ENCODE peak calls at places on chromosomes 3 and 15, in ten cellular contexts. H, R, K, L, F, B, Y, Q, J and C are unnamed samples. For H3K4me1, the result is how much of the 10 kb centered on the place peaks cover.

GRCh38 chr15:100463515-100463914 is 65.2 kb downstream of the CERS3 start:
- DNase-seq in K (no peak), F (no peak), J (no peak), B (no peak), R (no peak), Q (no peak), H (no peak), Y (no peak), L (no peak), C (no peak)

GRCh38 chr15:97909291-97909891 is 51.1 kb upstream of the ARRDC4 start:
- DNase-seq in Y (peak), F (peak), J (peak), H (peak), B (no peak), L (peak), R (peak), K (peak), Q (peak), C (peak)

GRCh38 chr3:149299938-149300791 is 33.3 kb downstream of the TM4SF18 start:
- DNase-seq in Y (no peak), F (no peak), K (no peak), R (peak), J (peak), L (no peak), H (no peak), B (no peak), Q (peak), C (peak)

GRCh38 chr15:67097893-67098740 is 32.7 kb downstream of the SMAD3 start:
- DNase-seq in F (peak), Q (no peak), H (no peak), L (no peak), B (peak), Y (no peak), R (peak), J (peak), K (no peak), C (no peak)

GRCh38 chr3:69012836-69013255 is 638 bp downstream of the EOGT start:
- DNase-seq in J (peak), F (peak), L (no peak), B (peak), R (peak), Q (peak), K (peak), Y (peak), H (peak), C (peak)

GRCh38 chr3:2166552-2166951 is 67.9 kb downstream of the CNTN4 start:
- DNase-seq in L (no peak), K (peak), J (no peak), F (no peak), H (no peak), Y (peak), Q (peak), R (no peak), B (no peak), C (no peak)

GRCh38 chr15:57172925-57173324 is 203.4 kb upstream of the CGNL1 start:
- DNase-seq in K (no peak), Q (no peak), J (no peak), B (no peak), Y (no peak), R (no peak), F (no peak), L (no peak), H (no peak), C (no peak)

GRCh38 chr3:158600787-158601186 is 29.8 kb downstream of the MLF1 start:
- DNase-seq in R (no peak), J (no peak), F (no peak), L (no peak), Q (no peak), K (no peak), Y (no peak), B (no peak), H (no peak), C (no peak)

GRCh38 chr3:143433787-143434378 is 314.3 kb downstream of the CHST2 start:
- DNase-seq in Y (peak), Q (peak), K (peak), H (no peak), J (peak), R (no peak), F (no peak), L (no peak), B (no peak), C (no peak)

GRCh38 chr15:52054381-52054780 is 35.4 kb downstream of the MAPK6 start:
- DNase-seq in R (no peak), K (no peak), F (no peak), J (no peak), B (no peak), L (no peak), H (no peak), Y (no peak), Q (no peak), C (no peak)

GRCh38 chr3:122322095-122323075 is 2.7 kb upstream of the CSTA start:
- DNase-seq in Y (no peak), K (no peak), Q (no peak), J (no peak), L (no peak), R (no peak), H (no peak), F (no peak), B (no peak), C (no peak)

GRCh38 chr15:50774450-50774849 is 8.9 kb upstream of the SPPL2A start:
- DNase-seq in L (no peak), J (no peak), R (no peak), Q (no peak), F (peak), K (no peak), Y (no peak), H (no peak), B (no peak), C (no peak)

GRCh38 chr3:67113802-67114407 is 115.8 kb downstream of the KBTBD8 start:
- DNase-seq in B (peak), L (peak), F (peak), R (peak), Q (peak), K (peak), J (peak), H (peak), Y (peak), C (peak)

GRCh38 chr15:68791431-68792283 is 29.0 kb downstream of the ANP32A start:
- DNase-seq in Q (peak), H (no peak), K (no peak), Y (peak), L (peak), J (no peak), R (no peak), F (peak), B (no peak), C (no peak)

GRCh38 chr3:127706312-127706711 is 33.6 kb downstream of the ABTB1 start:
- DNase-seq in B (peak), Q (no peak), H (peak), R (no peak), L (no peak), F (no peak), K (no peak), J (peak), Y (no peak), C (no peak)

GRCh38 chr3:74267583-74268184 is 346.8 kb downstream of the CNTN3 start:
- DNase-seq in L (no peak), K (peak), H (no peak), Y (peak), Q (peak), F (no peak), R (no peak), B (no peak), J (no peak), C (peak)

DNA sequence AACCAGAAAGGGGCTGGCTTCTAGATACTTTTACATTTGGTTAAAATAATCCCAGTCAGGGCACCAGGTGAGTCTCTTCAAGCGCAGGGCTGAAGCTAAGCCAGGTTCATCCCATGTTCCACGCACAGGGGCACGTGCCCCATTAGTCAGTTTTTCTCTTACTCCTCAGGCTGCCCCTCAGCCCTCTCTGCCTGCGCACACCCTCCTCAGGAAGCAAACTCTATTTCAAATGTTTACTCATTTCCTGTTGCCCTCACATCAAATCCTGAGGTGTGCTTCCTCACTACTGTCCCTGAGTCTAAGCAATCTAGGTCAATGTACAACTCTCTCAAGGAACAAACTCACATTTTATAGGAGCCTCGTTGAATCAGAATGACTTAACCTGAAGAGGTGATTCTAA is 48.5 kb downstream of the THBS1 start:
- DNase-seq in H (no peak), Q (no peak), B (no peak), Y (no peak), L (peak), J (peak), F (peak), K (no peak), R (no peak), C (no peak)
- H3K4me3 ChIP-seq in H (no peak), Q (no peak), B (no peak), Y (no peak), L (no peak), J (no peak), F (no peak), K (no peak), R (no peak), C (no peak)

GRCh38 chr3:55584716-55585368 is 97.7 kb upstream of the WNT5A start:
- DNase-seq in B (no peak), F (no peak), R (no peak), L (no peak), Y (no peak), Q (peak), H (no peak), J (no peak), K (no peak), C (no peak)

GRCh38 chr3:55588120-55588765 is 101.1 kb upstream of the WNT5A start:
- DNase-seq in F (no peak), Y (peak), R (no peak), J (no peak), H (no peak), B (no peak), L (no peak), K (no peak), Q (no peak), C (no peak)

GRCh38 chr3:55584030-55584429 is 96.9 kb upstream of the WNT5A start:
- DNase-seq in Q (no peak), Y (no peak), B (no peak), J (no peak), L (no peak), F (no peak), R (no peak), H (no peak), K (no peak), C (no peak)

GRCh38 chr3:55585856-55586255 is 98.8 kb upstream of the WNT5A start:
- DNase-seq in Q (no peak), F (no peak), Y (peak), J (no peak), L (no peak), K (no peak), R (no peak), B (no peak), H (no peak), C (no peak)

DNA sequence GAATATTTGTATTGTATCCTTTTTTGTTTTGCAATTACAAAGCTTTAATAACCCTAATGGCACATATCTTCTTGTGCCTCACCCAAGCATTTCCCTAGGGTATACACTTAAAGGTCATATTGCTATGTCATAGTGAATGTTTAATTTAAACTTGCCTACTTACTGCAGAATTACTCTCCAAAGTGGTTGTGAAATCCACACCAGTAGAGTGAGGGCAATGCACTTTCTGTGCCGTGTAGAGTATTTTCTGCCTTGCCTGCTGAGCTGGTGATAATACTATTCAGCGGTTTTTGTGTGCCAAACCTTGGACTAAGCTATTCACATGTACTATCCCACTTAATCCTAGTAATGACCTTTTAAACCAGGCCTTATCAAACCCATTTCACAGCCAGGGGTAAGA is 100.4 kb upstream of the WNT5A start:
- DNase-seq in F (no peak), H (no peak), Y (no peak), K (no peak), L (no peak), J (no peak), Q (no peak), B (no peak), R (no peak), C (no peak)
- H3K4me1 ChIP-seq in F (under half), H (under half), Y (under half), K (under half), L (under half), J (under half), Q (under half), B (under half), R (under half), C (under half)

DNA sequence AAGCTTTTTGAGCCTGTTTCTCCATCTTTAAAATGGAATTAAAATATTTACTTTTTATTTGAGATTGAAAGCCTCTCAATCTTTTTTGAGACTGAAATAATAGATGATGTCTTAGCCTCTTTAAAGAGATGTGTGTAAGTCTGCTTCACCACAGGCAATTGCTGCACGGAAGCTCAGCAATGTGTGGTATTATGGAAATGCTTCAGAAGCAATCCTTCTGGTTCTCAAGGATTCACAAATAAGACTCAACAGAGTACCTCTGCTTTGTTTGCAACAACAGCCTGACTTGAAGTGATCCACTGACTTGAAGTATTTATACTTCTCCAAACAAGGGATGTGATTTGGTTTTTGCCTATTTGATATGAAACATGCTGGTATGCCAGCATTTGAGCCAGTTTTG is 332.0 kb upstream of the RASGRP1 start:
- DNase-seq in Y (no peak), K (no peak), F (no peak), Q (no peak), L (no peak), B (no peak), H (no peak), J (no peak), R (no peak), C (no peak)
- H3K27ac ChIP-seq in Y (no peak), K (no peak), F (no peak), Q (no peak), L (no peak), B (no peak), H (no peak), J (no peak), R (no peak), C (no peak)

GRCh38 chr15:43911235-43911661 is 84.4 kb downstream of the WDR76 start:
- DNase-seq in H (no peak), K (no peak), F (no peak), Q (no peak), Y (no peak), R (no peak), L (no peak), B (no peak), J (no peak), C (no peak)
- H3K4me3 ChIP-seq in H (no peak), K (no peak), F (no peak), Q (no peak), Y (no peak), R (no peak), L (no peak), B (no peak), J (no peak), C (no peak)